ENCODE peak calls at places on chromosomes 1 and 21, in seven cellular contexts. Z is transverse colon, F is Panc1, A is upper lobe of left lung, M is HepG2, Y is esophagus muscularis mucosa, E is stomach. Q is an unnamed sample.

GRCh38 chr1:230399321-230400006 is 26.7 kb downstream of the PGBD5 start:
- DNase-seq in A (no peak), Y (no peak), Z (no peak), M (no peak), F (no peak), E (no peak), Q (no peak)

GRCh38 chr1:109386054-109386717 is 11.5 kb downstream of the SORT1 start:
- DNase-seq in A (no peak), M (no peak), Z (no peak), Y (no peak), E (no peak), F (no peak), Q (no peak)

GRCh38 chr1:88697503-88697902 is 13.4 kb downstream of the PKN2 start:
- DNase-seq in F (no peak), Z (no peak), A (no peak), Y (no peak), E (no peak), M (no peak), Q (no peak)

GRCh38 chr1:234841710-234842231 is 231.8 kb upstream of the IRF2BP2 start:
- DNase-seq in A (no peak), M (no peak), Y (no peak), F (no peak), E (no peak), Z (no peak), Q (no peak)

GRCh38 chr1:162720996-162721395 is 69.5 kb upstream of the HSD17B7 start:
- DNase-seq in Z (no peak), A (no peak), Y (no peak), F (no peak), E (no peak), M (no peak), Q (no peak)

GRCh38 chr1:169768161-169768560 is 26.5 kb downstream of the METTL18 start:
- DNase-seq in F (no peak), Z (no peak), A (no peak), M (no peak), Y (no peak), E (no peak), Q (no peak)

GRCh38 chr21:29224006-29224405 is 74.7 kb upstream of the BACH1 start:
- DNase-seq in Y (no peak), E (no peak), F (no peak), M (no peak), A (no peak), Z (no peak), Q (no peak)

GRCh38 chr1:232305020-232305419 is 324.9 kb downstream of the SIPA1L2 start:
- DNase-seq in F (no peak), A (no peak), E (no peak), Y (no peak), Z (peak; percentile 69), M (no peak), Q (no peak)

GRCh38 chr21:42495765-42496119 is 282 bp downstream of the RSPH1 start:
- DNase-seq in Y (no peak), Z (peak; percentile 74), F (no peak), A (no peak), E (no peak), M (no peak), Q (no peak)

GRCh38 chr1:1170891-1171550 is 2.7 kb upstream of the TTLL10 start:
- DNase-seq in A (peak; percentile 71), M (no peak), Z (no peak), Y (no peak), F (no peak), E (no peak), Q (no peak)

GRCh38 chr1:160261526-160261877 is 847 bp downstream of the DCAF8 start:
- DNase-seq in F (no peak), M (peak; percentile 83), Y (no peak), E (peak; percentile 45), A (no peak), Z (peak; percentile 54), Q (no peak)

GRCh38 chr1:32339363-32339978 is 3.4 kb upstream of the MARCKSL1 start:
- DNase-seq in F (no peak), E (no peak), A (no peak), M (no peak), Z (no peak), Y (no peak), Q (no peak)

GRCh38 chr1:36576677-36577076 is 94.0 kb upstream of the CSF3R start:
- DNase-seq in Y (no peak), A (no peak), F (no peak), E (no peak), M (no peak), Z (no peak), Q (no peak)

GRCh38 chr1:36582066-36582755 is 99.5 kb upstream of the CSF3R start:
- DNase-seq in M (no peak), Y (no peak), Z (no peak), F (no peak), E (no peak), A (no peak), Q (no peak)

GRCh38 chr1:36580524-36580923 is 97.8 kb upstream of the CSF3R start:
- DNase-seq in F (no peak), Z (no peak), Y (no peak), M (no peak), E (no peak), A (no peak), Q (no peak)

GRCh38 chr1:36576118-36576517 is 93.4 kb upstream of the CSF3R start:
- DNase-seq in E (peak; percentile 51), F (no peak), A (no peak), Y (no peak), Z (peak; percentile 38), M (peak; percentile 24), Q (no peak)

GRCh38 chr1:36579049-36579448 is 96.3 kb upstream of the CSF3R start:
- DNase-seq in A (no peak), M (no peak), Y (no peak), E (no peak), Z (no peak), F (no peak), Q (no peak)
- TF ChIP-seq CTCF in A (no peak), M (no peak), Y (no peak), E (no peak), Z (no peak), F (no peak), Q (no peak)

GRCh38 chr1:52629667-52630066 is 3.3 kb upstream of the SHISAL2A start:
- DNase-seq in E (no peak), Z (no peak), Y (no peak), M (no peak), F (no peak), A (no peak), Q (no peak)

GRCh38 chr1:52632732-52633290 is at the start of gene SHISAL2A:
- DNase-seq in Y (no peak), E (peak; percentile 41), A (peak; percentile 91), F (no peak), Z (peak; percentile 48), M (no peak), Q (no peak)

GRCh38 chr1:52633291-52633754 is 355 bp downstream of the SHISAL2A start:
- DNase-seq in F (no peak), A (peak; percentile 90), Y (no peak), M (no peak), Z (no peak), E (no peak), Q (no peak)

GRCh38 chr1:52634111-52634510 is 1.1 kb downstream of the SHISAL2A start:
- DNase-seq in A (no peak), M (no peak), Y (no peak), F (no peak), E (no peak), Z (no peak), Q (no peak)

DNA sequence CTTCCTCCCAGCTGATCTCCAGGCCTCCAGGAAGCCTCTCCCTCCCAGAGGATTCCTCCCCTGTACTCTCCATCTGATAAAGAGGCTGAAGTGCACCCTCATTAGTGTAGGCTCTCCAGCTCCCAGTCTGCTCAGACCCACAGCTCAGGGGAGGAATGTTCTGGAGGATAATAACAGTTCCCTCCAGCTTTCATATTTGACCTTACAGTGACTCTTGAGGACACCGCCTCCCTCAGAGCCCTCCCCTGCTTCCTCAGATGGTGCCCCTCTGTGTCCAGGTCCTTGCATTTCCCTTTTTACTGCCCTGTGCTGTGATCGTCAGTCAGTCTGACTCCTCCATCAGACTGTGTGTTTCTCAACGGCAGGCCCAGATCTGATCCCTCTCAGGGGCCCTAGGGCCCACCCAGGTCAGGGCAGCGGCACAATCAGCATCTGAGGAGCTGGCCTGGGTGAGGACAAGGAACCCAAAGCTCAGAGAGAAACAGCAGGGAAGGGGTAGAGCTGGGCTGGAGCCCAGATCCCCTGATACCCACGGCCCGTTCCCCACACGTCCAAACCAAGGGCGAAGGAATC is 1.1 kb upstream of the SHISAL2A start:
- DNase-seq in Z (no peak), E (no peak), M (no peak), Y (no peak), F (no peak), A (no peak), Q (no peak)
- TF ChIP-seq POLR2AphosphoS5 in Z (no peak), E (no peak), M (no peak), Y (no peak), F (no peak), A (no peak), Q (no peak)

DNA sequence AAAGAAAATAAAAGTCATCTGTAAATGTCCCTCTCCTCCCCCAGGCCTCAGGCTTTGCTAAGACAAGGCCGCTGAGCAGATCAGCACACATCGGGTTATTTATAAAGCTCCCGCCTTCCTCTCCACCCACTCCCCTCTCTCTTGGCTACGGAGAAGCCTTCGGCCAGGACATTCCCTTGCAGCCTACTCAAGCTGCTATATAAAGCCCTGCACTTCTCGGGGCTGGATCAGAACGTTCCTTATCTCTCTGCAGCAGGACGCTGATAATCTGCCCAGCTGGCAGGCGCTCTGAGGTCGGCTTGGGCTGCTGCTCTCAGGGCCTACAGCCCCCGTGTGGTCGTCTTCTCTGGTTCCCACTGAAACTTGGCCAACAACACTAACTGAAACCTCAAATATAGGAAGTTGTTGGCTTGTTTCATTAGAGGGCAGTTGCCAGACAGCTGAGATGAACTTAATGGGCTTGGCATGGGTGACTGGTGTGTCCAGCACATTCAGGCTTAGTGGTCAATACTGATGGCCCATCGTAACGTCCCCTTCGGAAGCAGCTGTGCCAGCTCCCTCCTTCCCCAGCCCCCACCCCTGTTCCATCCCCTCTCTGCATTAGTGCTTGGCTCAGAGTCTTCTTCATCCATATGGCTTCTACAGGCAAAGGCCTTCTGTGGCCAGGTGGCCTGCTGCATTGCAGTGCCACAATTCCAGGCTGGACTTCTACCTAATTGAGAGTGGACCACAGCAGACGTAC is 64.6 kb downstream of the IER5 start:
- DNase-seq in E (peak; percentile 85), M (no peak), Y (peak; percentile 96), Z (peak; percentile 74), A (peak; percentile 79), F (no peak), Q (peak; percentile 94)
- TF ChIP-seq CTCF in E (peak; percentile 9), M (peak; percentile 43), Y (peak; percentile 37), Z (no peak), A (peak; percentile 64), F (no peak), Q (peak; percentile 36)

GRCh38 chr1:113036639-113037321 is 36.2 kb upstream of the LRIG2 start:
- DNase-seq in A (no peak), E (no peak), Y (no peak), Z (no peak), M (no peak), F (no peak), Q (no peak)

GRCh38 chr1:113042336-113043143 is 30.5 kb upstream of the LRIG2 start:
- DNase-seq in Z (peak; percentile 78), F (peak; percentile 28), A (no peak), M (peak; percentile 68), E (peak; percentile 77), Y (peak; percentile 93), Q (peak; percentile 84)

GRCh38 chr1:113041569-113042335 is 31.2 kb upstream of the LRIG2 start:
- DNase-seq in Z (no peak), E (no peak), Y (no peak), M (peak; percentile 7), A (no peak), F (no peak), Q (no peak)

GRCh38 chr1:113040718-113041412 is 32.1 kb upstream of the LRIG2 start:
- DNase-seq in E (no peak), F (no peak), Y (no peak), A (no peak), M (no peak), Z (no peak), Q (no peak)

GRCh38 chr1:113040041-113040440 is 33.0 kb upstream of the LRIG2 start:
- DNase-seq in F (no peak), A (no peak), Z (no peak), E (no peak), M (no peak), Y (no peak), Q (no peak)
- TF ChIP-seq POLR2AphosphoS5 in F (no peak), A (no peak), Z (no peak), E (peak; percentile 22), M (no peak), Y (no peak), Q (no peak)